ENCODE peak calls at places on chromosomes 12 and 14, in six cellular contexts. One of them, this sample, is unnamed.

GRCh38 chr12:26056335-26056734 is 68.5 kb downstream of the BHLHE41 start:
- DNase-seq in body of pancreas: peak; percentile 67
- DNase-seq in A549: no peak
- DNase-seq in AG20443: no peak
- DNase-seq in mammary epithelial cell: peak; percentile 78
- DNase-seq in AG09309: no peak
- DNase-seq in this sample: peak; percentile 34

GRCh38 chr12:104720346-104721064 is 237.6 kb downstream of the SLC41A2 start:
- DNase-seq in body of pancreas: peak; percentile 38
- DNase-seq in A549: no peak
- DNase-seq in AG20443: peak; percentile 55
- DNase-seq in mammary epithelial cell: no peak
- DNase-seq in AG09309: no peak
- DNase-seq in this sample: no peak

GRCh38 chr14:37037636-37038387 is 134.6 kb downstream of the SLC25A21 start:
- DNase-seq in body of pancreas: no peak
- DNase-seq in A549: no peak
- DNase-seq in AG20443: no peak
- DNase-seq in mammary epithelial cell: no peak
- DNase-seq in AG09309: no peak
- DNase-seq in this sample: no peak

GRCh38 chr12:78951746-78952532 is 87.4 kb downstream of the SYT1 start:
- DNase-seq in body of pancreas: no peak
- DNase-seq in A549: no peak
- DNase-seq in AG20443: no peak
- DNase-seq in mammary epithelial cell: peak; percentile 23
- DNase-seq in AG09309: no peak
- DNase-seq in this sample: no peak

GRCh38 chr12:40569626-40570179 is 122.5 kb upstream of the CNTN1 start:
- DNase-seq in body of pancreas: no peak
- DNase-seq in A549: no peak
- DNase-seq in AG20443: no peak
- DNase-seq in mammary epithelial cell: no peak
- DNase-seq in AG09309: no peak
- DNase-seq in this sample: peak; percentile 5

GRCh38 chr12:12166751-12167150 is 96.0 kb downstream of the BCL2L14 start:
- DNase-seq in body of pancreas: no peak
- DNase-seq in A549: no peak
- DNase-seq in AG20443: no peak
- DNase-seq in mammary epithelial cell: no peak
- DNase-seq in AG09309: no peak
- DNase-seq in this sample: no peak

GRCh38 chr14:85539510-85539909 is 9.6 kb downstream of the FLRT2 start:
- DNase-seq in body of pancreas: no peak
- DNase-seq in A549: no peak
- DNase-seq in AG20443: no peak
- DNase-seq in mammary epithelial cell: no peak
- DNase-seq in AG09309: no peak
- DNase-seq in this sample: no peak

GRCh38 chr14:58428011-58428807 is 690 bp downstream of the KIAA0586 start:
- DNase-seq in body of pancreas: peak; percentile 14
- DNase-seq in A549: peak; percentile 43
- DNase-seq in AG20443: peak; percentile 43
- DNase-seq in mammary epithelial cell: peak; percentile 53
- DNase-seq in AG09309: peak; percentile 8
- DNase-seq in this sample: peak; percentile 23

GRCh38 chr14:36657409-36658090 is 4.1 kb upstream of the PAX9 start:
- DNase-seq in body of pancreas: no peak
- DNase-seq in A549: no peak
- DNase-seq in AG20443: peak; percentile 37
- DNase-seq in mammary epithelial cell: no peak
- DNase-seq in AG09309: no peak
- DNase-seq in this sample: no peak

GRCh38 chr12:102702447-102703114 is 214.5 kb downstream of the PAH start:
- DNase-seq in body of pancreas: peak; percentile 65
- DNase-seq in A549: peak; percentile 53
- DNase-seq in AG20443: peak; percentile 77
- DNase-seq in mammary epithelial cell: peak; percentile 20
- DNase-seq in AG09309: peak; percentile 51
- DNase-seq in this sample: peak; percentile 57

GRCh38 chr14:104247336-104248202 is 109.2 kb downstream of the KIF26A start:
- DNase-seq in body of pancreas: no peak
- DNase-seq in A549: no peak
- DNase-seq in AG20443: no peak
- DNase-seq in mammary epithelial cell: no peak
- DNase-seq in AG09309: no peak
- DNase-seq in this sample: no peak

GRCh38 chr12:71846322-71846940 is 6.9 kb downstream of the TBC1D15 start:
- DNase-seq in body of pancreas: peak; percentile 13
- DNase-seq in A549: no peak
- DNase-seq in AG20443: peak; percentile 32
- DNase-seq in mammary epithelial cell: peak; percentile 35
- DNase-seq in AG09309: no peak
- DNase-seq in this sample: peak; percentile 28

GRCh38 chr12:56408799-56409417 is 40.3 kb downstream of the TIMELESS start:
- DNase-seq in body of pancreas: no peak
- DNase-seq in A549: no peak
- DNase-seq in AG20443: no peak
- DNase-seq in mammary epithelial cell: no peak
- DNase-seq in AG09309: no peak
- DNase-seq in this sample: no peak

GRCh38 chr12:6778212-6778570 is 5.9 kb downstream of the LAG3 start:
- DNase-seq in body of pancreas: no peak
- DNase-seq in A549: no peak
- DNase-seq in AG20443: peak; percentile 48
- DNase-seq in mammary epithelial cell: no peak
- DNase-seq in AG09309: no peak
- DNase-seq in this sample: no peak

GRCh38 chr12:119940881-119941280 is 48.2 kb upstream of the BICDL1 start:
- DNase-seq in body of pancreas: no peak
- DNase-seq in A549: peak; percentile 92
- DNase-seq in AG20443: peak; percentile 32
- DNase-seq in mammary epithelial cell: peak; percentile 92
- DNase-seq in AG09309: peak; percentile 13
- DNase-seq in this sample: peak; percentile 75

GRCh38 chr14:93009471-93010117 is 86.6 kb downstream of the CHGA start:
- DNase-seq in body of pancreas: no peak
- DNase-seq in A549: no peak
- DNase-seq in AG20443: peak; percentile 81
- DNase-seq in mammary epithelial cell: no peak
- DNase-seq in AG09309: no peak
- DNase-seq in this sample: peak; percentile 21

GRCh38 chr14:56774503-56774902 is 35.8 kb downstream of the OTX2 start:
- DNase-seq in body of pancreas: no peak
- DNase-seq in A549: no peak
- DNase-seq in AG20443: no peak
- DNase-seq in mammary epithelial cell: no peak
- DNase-seq in AG09309: no peak
- DNase-seq in this sample: no peak

GRCh38 chr12:45010051-45010450 is 40.8 kb downstream of the DBX2 start:
- DNase-seq in body of pancreas: no peak
- DNase-seq in A549: no peak
- DNase-seq in AG20443: peak; percentile 11
- DNase-seq in mammary epithelial cell: peak; percentile 3
- DNase-seq in AG09309: no peak
- DNase-seq in this sample: no peak

GRCh38 chr14:64663174-64663573 is 41.0 kb upstream of the PLEKHG3 start:
- DNase-seq in body of pancreas: no peak
- DNase-seq in A549: no peak
- DNase-seq in AG20443: no peak
- DNase-seq in mammary epithelial cell: peak; percentile 74
- DNase-seq in AG09309: no peak
- DNase-seq in this sample: no peak

GRCh38 chr12:106245767-106246166 is 2.1 kb downstream of the CKAP4 start:
- DNase-seq in body of pancreas: peak; percentile 75
- DNase-seq in A549: peak; percentile 64
- DNase-seq in AG20443: peak; percentile 79
- DNase-seq in mammary epithelial cell: no peak
- DNase-seq in AG09309: no peak
- DNase-seq in this sample: peak; percentile 68

GRCh38 chr12:19200261-19200660 is 70.7 kb downstream of the PLEKHA5 start:
- DNase-seq in body of pancreas: no peak
- DNase-seq in A549: no peak
- DNase-seq in AG20443: peak; percentile 29
- DNase-seq in mammary epithelial cell: peak; percentile 64
- DNase-seq in AG09309: no peak
- DNase-seq in this sample: no peak

GRCh38 chr12:68080577-68080976 is 79.0 kb downstream of the IFNG start:
- DNase-seq in body of pancreas: no peak
- DNase-seq in A549: no peak
- DNase-seq in AG20443: no peak
- DNase-seq in mammary epithelial cell: no peak
- DNase-seq in AG09309: no peak
- DNase-seq in this sample: no peak